ENCODE peak calls at places on chromosomes 4 and X, in six cellular contexts. B is COR-L47; Y is astrocyte of the spinal cord; X is amniotic stem cell; P is CD4-positive, alpha-beta T cell; S is C1 segment of cervical spinal cord. C is an unnamed sample.

GRCh38 chr4:139014391-139015268 is 951 bp upstream of the NOCT start:
- DNase-seq in B (peak; percentile 38), Y (peak; percentile 94), X (peak; percentile 68), P (no peak), S (no peak), C (no peak)

GRCh38 chr4:176273741-176274140 is 4.7 kb upstream of the ASB5 start:
- DNase-seq in B (no peak), Y (no peak), X (no peak), P (no peak), S (no peak), C (no peak)

GRCh38 chr4:45292844-45293243 is 566.5 kb upstream of the GNPDA2 start:
- DNase-seq in B (no peak), Y (no peak), X (no peak), P (no peak), S (no peak), C (no peak)

GRCh38 chr4:41424541-41424940 is 113.4 kb upstream of the LIMCH1 start:
- DNase-seq in B (no peak), Y (no peak), X (no peak), P (no peak), S (no peak), C (no peak)

GRCh38 chrX:125651426-125651825 is 331.8 kb downstream of the TEX13C start:
- DNase-seq in B (no peak), Y (peak; percentile 38), X (no peak), P (no peak), S (no peak), C (no peak)

GRCh38 chr4:40363382-40363920 is 28.3 kb downstream of the CHRNA9 start:
- DNase-seq in B (no peak), Y (no peak), X (no peak), P (no peak), S (no peak), C (no peak)

GRCh38 chr4:68267433-68267944 is 22.0 kb upstream of the TMPRSS11B start:
- DNase-seq in B (no peak), Y (peak; percentile 72), X (no peak), P (no peak), S (no peak), C (no peak)

GRCh38 chr4:80071643-80072606 is 1.1 kb downstream of the ANTXR2 start:
- DNase-seq in B (peak; percentile 61), Y (peak; percentile 39), X (no peak), P (peak; percentile 41), S (no peak), C (peak; percentile 32)

GRCh38 chr4:87069037-87069742 is 134.4 kb downstream of the AFF1 start:
- DNase-seq in B (no peak), Y (no peak), X (no peak), P (no peak), S (no peak), C (no peak)

GRCh38 chr4:78227411-78228057 is 170.4 kb downstream of the FRAS1 start:
- DNase-seq in B (no peak), Y (no peak), X (no peak), P (no peak), S (no peak), C (no peak)

GRCh38 chr4:71211748-71212147 is 127.1 kb upstream of the SLC4A4 start:
- DNase-seq in B (no peak), Y (no peak), X (no peak), P (no peak), S (no peak), C (no peak)

GRCh38 chr4:84814100-84814750 is 152.3 kb downstream of the WDFY3 start:
- DNase-seq in B (no peak), Y (peak; percentile 87), X (peak; percentile 59), P (no peak), S (no peak), C (no peak)

GRCh38 chrX:9519546-9520210 is 54.8 kb downstream of the TBL1X start:
- DNase-seq in B (no peak), Y (no peak), X (no peak), P (no peak), S (no peak), C (no peak)

GRCh38 chrX:127726227-127726626 is 326.0 kb downstream of the ACTRT1 start:
- DNase-seq in B (no peak), Y (no peak), X (no peak), P (no peak), S (no peak), C (no peak)

GRCh38 chr4:159077702-159078495 is 25.0 kb upstream of the RAPGEF2 start:
- DNase-seq in B (no peak), Y (peak; percentile 47), X (no peak), P (no peak), S (no peak), C (no peak)

GRCh38 chr4:55996611-55997010 is 47.9 kb downstream of the CEP135 start:
- DNase-seq in B (no peak), Y (no peak), X (no peak), P (no peak), S (no peak), C (no peak)

C was measured in effector CD8-positive, alpha-beta T cell.